ENCODE peak calls at places on chromosomes 12 and 14, in six cellular contexts. One of them, this sample, is unnamed.

GRCh38 chr12:65891219-65891618 is 66.9 kb downstream of the HMGA2 start:
- DNase-seq in hypothalamus: no peak
- DNase-seq in AG08396: no peak
- DNase-seq in endothelial cell: no peak
- DNase-seq in lung microvascular endothelial cell: peak
- DNase-seq in effector memory CD8-positive, alpha-beta T cell: no peak
- DNase-seq in this sample: no peak

GRCh38 chr12:95417372-95417771 is 56.6 kb upstream of the METAP2 start:
- DNase-seq in lung microvascular endothelial cell: no peak
- DNase-seq in hypothalamus: no peak
- DNase-seq in AG08396: no peak
- DNase-seq in effector memory CD8-positive, alpha-beta T cell: no peak
- DNase-seq in endothelial cell: no peak
- DNase-seq in this sample: no peak

GRCh38 chr12:88375301-88375959 is 204.8 kb downstream of the KITLG start:
- DNase-seq in endothelial cell: no peak
- DNase-seq in effector memory CD8-positive, alpha-beta T cell: no peak
- DNase-seq in lung microvascular endothelial cell: no peak
- DNase-seq in AG08396: no peak
- DNase-seq in hypothalamus: no peak
- DNase-seq in this sample: no peak

GRCh38 chr12:57476993-57477709 is 2.5 kb downstream of the ARHGAP9 start:
- DNase-seq in lung microvascular endothelial cell: no peak
- DNase-seq in hypothalamus: no peak
- DNase-seq in AG08396: no peak
- DNase-seq in effector memory CD8-positive, alpha-beta T cell: no peak
- DNase-seq in endothelial cell: no peak
- DNase-seq in this sample: no peak

GRCh38 chr12:76764856-76765255 is 941 bp downstream of the ZDHHC17 start:
- DNase-seq in hypothalamus: peak
- DNase-seq in effector memory CD8-positive, alpha-beta T cell: no peak
- DNase-seq in lung microvascular endothelial cell: peak
- DNase-seq in AG08396: no peak
- DNase-seq in endothelial cell: no peak
- DNase-seq in this sample: no peak

GRCh38 chr14:68363841-68364711 is 428.8 kb downstream of the ZFP36L1 start:
- DNase-seq in hypothalamus: peak
- DNase-seq in lung microvascular endothelial cell: peak
- DNase-seq in effector memory CD8-positive, alpha-beta T cell: no peak
- DNase-seq in AG08396: no peak
- DNase-seq in endothelial cell: peak
- DNase-seq in this sample: no peak

GRCh38 chr12:97951717-97952116 is 489.1 kb downstream of the RMST start:
- DNase-seq in endothelial cell: no peak
- DNase-seq in lung microvascular endothelial cell: no peak
- DNase-seq in AG08396: no peak
- DNase-seq in hypothalamus: no peak
- DNase-seq in effector memory CD8-positive, alpha-beta T cell: no peak
- DNase-seq in this sample: no peak

GRCh38 chr12:131035268-131035681 is 81.6 kb downstream of the ADGRD1 start:
- DNase-seq in AG08396: no peak
- DNase-seq in lung microvascular endothelial cell: no peak
- DNase-seq in effector memory CD8-positive, alpha-beta T cell: no peak
- DNase-seq in endothelial cell: no peak
- DNase-seq in hypothalamus: no peak
- DNase-seq in this sample: no peak

GRCh38 chr14:61545716-61546455 is 149.4 kb upstream of the HIF1A start:
- DNase-seq in lung microvascular endothelial cell: no peak
- DNase-seq in hypothalamus: peak
- DNase-seq in effector memory CD8-positive, alpha-beta T cell: no peak
- DNase-seq in endothelial cell: no peak
- DNase-seq in AG08396: no peak
- DNase-seq in this sample: no peak

GRCh38 chr14:76456200-76456599 is 80.3 kb downstream of the ESRRB start:
- DNase-seq in endothelial cell: peak
- DNase-seq in effector memory CD8-positive, alpha-beta T cell: no peak
- DNase-seq in AG08396: peak
- DNase-seq in lung microvascular endothelial cell: peak
- DNase-seq in hypothalamus: peak
- DNase-seq in this sample: no peak

GRCh38 chr12:113414519-113415038 is 7.6 kb upstream of the SDSL start:
- DNase-seq in AG08396: no peak
- DNase-seq in effector memory CD8-positive, alpha-beta T cell: no peak
- DNase-seq in endothelial cell: no peak
- DNase-seq in lung microvascular endothelial cell: no peak
- DNase-seq in hypothalamus: no peak
- DNase-seq in this sample: no peak

GRCh38 chr12:1421091-1421902 is 173.1 kb downstream of the FBXL14 start:
- DNase-seq in lung microvascular endothelial cell: no peak
- DNase-seq in AG08396: no peak
- DNase-seq in hypothalamus: no peak
- DNase-seq in endothelial cell: no peak
- DNase-seq in effector memory CD8-positive, alpha-beta T cell: no peak
- DNase-seq in this sample: no peak

GRCh38 chr12:67449591-67450052 is 180.5 kb downstream of the CAND1 start:
- DNase-seq in lung microvascular endothelial cell: no peak
- DNase-seq in hypothalamus: no peak
- DNase-seq in endothelial cell: no peak
- DNase-seq in effector memory CD8-positive, alpha-beta T cell: no peak
- DNase-seq in AG08396: no peak
- DNase-seq in this sample: no peak

GRCh38 chr12:113318046-113318656 is 16.8 kb downstream of the SLC8B1 start:
- DNase-seq in lung microvascular endothelial cell: no peak
- DNase-seq in AG08396: no peak
- DNase-seq in endothelial cell: no peak
- DNase-seq in hypothalamus: no peak
- DNase-seq in effector memory CD8-positive, alpha-beta T cell: no peak
- DNase-seq in this sample: no peak

GRCh38 chr14:99064262-99064954 is 207.6 kb downstream of the BCL11B start:
- DNase-seq in hypothalamus: no peak
- DNase-seq in effector memory CD8-positive, alpha-beta T cell: no peak
- DNase-seq in endothelial cell: no peak
- DNase-seq in AG08396: no peak
- DNase-seq in lung microvascular endothelial cell: no peak
- DNase-seq in this sample: no peak

GRCh38 chr14:105145381-105146180 is 23.0 kb downstream of the JAG2 start:
- DNase-seq in AG08396: no peak
- DNase-seq in lung microvascular endothelial cell: no peak
- DNase-seq in effector memory CD8-positive, alpha-beta T cell: no peak
- DNase-seq in hypothalamus: no peak
- DNase-seq in endothelial cell: no peak
- DNase-seq in this sample: no peak

GRCh38 chr12:72365151-72365550 is 93.0 kb downstream of the TRHDE start:
- DNase-seq in effector memory CD8-positive, alpha-beta T cell: no peak
- DNase-seq in hypothalamus: no peak
- DNase-seq in lung microvascular endothelial cell: no peak
- DNase-seq in AG08396: no peak
- DNase-seq in endothelial cell: no peak
- DNase-seq in this sample: no peak

GRCh38 chr12:121438905-121439304 is 39.0 kb downstream of the RNF34 start:
- DNase-seq in effector memory CD8-positive, alpha-beta T cell: no peak
- DNase-seq in hypothalamus: peak
- DNase-seq in AG08396: no peak
- DNase-seq in lung microvascular endothelial cell: no peak
- DNase-seq in endothelial cell: no peak
- DNase-seq in this sample: no peak

GRCh38 chr12:118023461-118023860 is 7.0 kb downstream of the RFC5 start:
- DNase-seq in hypothalamus: peak
- DNase-seq in effector memory CD8-positive, alpha-beta T cell: no peak
- DNase-seq in AG08396: no peak
- DNase-seq in endothelial cell: no peak
- DNase-seq in lung microvascular endothelial cell: no peak
- DNase-seq in this sample: no peak

GRCh38 chr12:93325855-93326254 is 51.9 kb upstream of the NUDT4 start:
- DNase-seq in effector memory CD8-positive, alpha-beta T cell: no peak
- DNase-seq in lung microvascular endothelial cell: no peak
- DNase-seq in hypothalamus: no peak
- DNase-seq in AG08396: peak
- DNase-seq in endothelial cell: no peak
- DNase-seq in this sample: no peak

GRCh38 chr12:20646239-20646827 is 48.8 kb upstream of the SLCO1C1 start:
- DNase-seq in hypothalamus: no peak
- DNase-seq in endothelial cell: no peak
- DNase-seq in effector memory CD8-positive, alpha-beta T cell: no peak
- DNase-seq in AG08396: peak
- DNase-seq in lung microvascular endothelial cell: peak
- DNase-seq in this sample: no peak

GRCh38 chr12:57654042-57654441 is 21.0 kb upstream of the B4GALNT1 start:
- DNase-seq in lung microvascular endothelial cell: no peak
- DNase-seq in hypothalamus: no peak
- DNase-seq in AG08396: no peak
- DNase-seq in effector memory CD8-positive, alpha-beta T cell: no peak
- DNase-seq in endothelial cell: no peak
- DNase-seq in this sample: no peak

GRCh38 chr12:13462450-13462849 is 265.9 kb downstream of the EMP1 start:
- DNase-seq in lung microvascular endothelial cell: no peak
- DNase-seq in effector memory CD8-positive, alpha-beta T cell: no peak
- DNase-seq in AG08396: no peak
- DNase-seq in endothelial cell: no peak
- DNase-seq in hypothalamus: no peak
- DNase-seq in this sample: no peak

GRCh38 chr14:34368115-34368970 is 93.7 kb downstream of the SPTSSA start:
- DNase-seq in AG08396: no peak
- DNase-seq in lung microvascular endothelial cell: no peak
- DNase-seq in hypothalamus: no peak
- DNase-seq in endothelial cell: no peak
- DNase-seq in effector memory CD8-positive, alpha-beta T cell: no peak
- DNase-seq in this sample: no peak

GRCh38 chr14:24789277-24789832 is 155.4 kb upstream of the GZMB start:
- DNase-seq in endothelial cell: no peak
- DNase-seq in lung microvascular endothelial cell: no peak
- DNase-seq in effector memory CD8-positive, alpha-beta T cell: no peak
- DNase-seq in hypothalamus: peak
- DNase-seq in AG08396: no peak
- DNase-seq in this sample: no peak

GRCh38 chr12:26226629-26227375 is 31.4 kb downstream of the SSPN start:
- DNase-seq in endothelial cell: peak
- DNase-seq in hypothalamus: peak
- DNase-seq in AG08396: peak
- DNase-seq in effector memory CD8-positive, alpha-beta T cell: no peak
- DNase-seq in lung microvascular endothelial cell: peak
- DNase-seq in this sample: no peak